ENCODE peak calls at places on chromosomes 2 and 18, in eight cellular contexts. R is K562, M is GM12878, B is Panc1, A is HCT116, N is upper lobe of left lung, E is HepG2, Z is GM23338. G is an unnamed sample.

GRCh38 chr2:133444411-133444934 is 123.8 kb downstream of the NCKAP5 start:
- ATAC-seq in B (no peak), Z (no peak), R (no peak), A (no peak), M (no peak), E (no peak), N (no peak), G (no peak)

GRCh38 chr2:181770145-181770544 is 89.8 kb upstream of the NEUROD1 start:
- ATAC-seq in R (no peak), E (no peak), M (no peak), A (peak; percentile 37), Z (no peak), N (no peak), B (no peak), G (no peak)

GRCh38 chr2:203583696-203584095 is 48.6 kb upstream of the RAPH1 start:
- ATAC-seq in M (peak; percentile 89), Z (no peak), B (no peak), R (no peak), E (peak; percentile 35), A (no peak), N (no peak), G (no peak)

GRCh38 chr2:171482877-171483276 is 39.4 kb upstream of the CYBRD1 start:
- ATAC-seq in B (no peak), N (no peak), Z (peak; percentile 94), E (no peak), R (no peak), M (no peak), A (no peak), G (no peak)

GRCh38 chr2:217523246-217523645 is 479.5 kb downstream of the TNS1 start:
- ATAC-seq in N (peak; percentile 29), B (no peak), A (no peak), M (no peak), E (no peak), Z (no peak), R (no peak), G (no peak)

GRCh38 chr18:26802330-26803200 is 62.9 kb downstream of the AQP4 start:
- ATAC-seq in N (no peak), Z (no peak), M (no peak), R (no peak), A (no peak), B (no peak), E (no peak), G (no peak)

GRCh38 chr18:650428-650858 is 7.0 kb upstream of the TYMS start:
- ATAC-seq in B (no peak), R (peak; percentile 85), Z (no peak), A (no peak), E (no peak), N (no peak), M (peak; percentile 98), G (no peak)

GRCh38 chr2:127670957-127671290 is 4.4 kb downstream of the LIMS2 start:
- ATAC-seq in Z (no peak), B (no peak), N (no peak), R (no peak), A (no peak), M (no peak), E (no peak), G (no peak)

GRCh38 chr2:206083602-206084467 is 2.1 kb downstream of the INO80D start:
- ATAC-seq in N (no peak), R (peak; percentile 14), A (peak; percentile 2), B (no peak), E (no peak), Z (peak; percentile 51), M (peak; percentile 56), G (no peak)

GRCh38 chr18:45562567-45563479 is 52.5 kb upstream of the SLC14A2 start:
- ATAC-seq in M (no peak), Z (no peak), N (no peak), E (peak; percentile 52), R (no peak), A (no peak), B (no peak), G (peak; percentile 45)

GRCh38 chr18:28115149-28115550 is 61.8 kb downstream of the CDH2 start:
- ATAC-seq in R (no peak), Z (no peak), A (no peak), N (no peak), M (no peak), E (peak; percentile 44), B (peak; percentile 63), G (no peak)

GRCh38 chr18:1774261-1774660 is 797.0 kb downstream of the METTL4 start:
- ATAC-seq in Z (no peak), B (no peak), A (no peak), E (peak; percentile 65), R (no peak), N (no peak), M (no peak), G (no peak)

GRCh38 chr2:21972580-21972979 is 848.8 kb downstream of the TDRD15 start:
- ATAC-seq in N (no peak), R (no peak), E (no peak), Z (peak; percentile 62), M (no peak), B (no peak), A (no peak), G (no peak)
- TF ChIP-seq CTCF in N (no peak), R (no peak), E (no peak), Z (peak; percentile 2), M (no peak), B (no peak), A (no peak), G (no peak)

GRCh38 chr2:28594369-28595108 is 98.7 kb downstream of the PLB1 start:
- ATAC-seq in N (peak; percentile 88), E (peak; percentile 83), R (peak; percentile 94), B (peak; percentile 90), Z (peak; percentile 89), M (peak; percentile 94), A (peak; percentile 80), G (peak; percentile 90)
- TF ChIP-seq POLR2AphosphoS5 in N (peak; percentile 77), E (no peak), R (no peak), B (no peak), Z (no peak), M (no peak), A (peak; percentile 60), G (peak; percentile 79)

GRCh38 chr2:59777120-59777519 is 776.3 kb downstream of the BCL11A start:
- ATAC-seq in R (no peak), N (no peak), A (no peak), E (no peak), Z (no peak), M (no peak), B (no peak), G (no peak)

GRCh38 chr2:59776726-59777008 is 776.8 kb downstream of the BCL11A start:
- ATAC-seq in A (no peak), B (no peak), E (no peak), N (no peak), R (no peak), M (no peak), Z (no peak), G (no peak)

GRCh38 chr2:59770651-59771050 is 782.8 kb downstream of the BCL11A start:
- ATAC-seq in A (no peak), R (no peak), Z (no peak), E (no peak), B (no peak), N (no peak), M (no peak), G (no peak)

GRCh38 chr2:59774821-59775463 is 778.5 kb downstream of the BCL11A start:
- ATAC-seq in R (no peak), B (no peak), A (no peak), E (no peak), Z (no peak), M (no peak), N (no peak), G (no peak)
- TF ChIP-seq CTCF in R (no peak), B (no peak), A (no peak), E (no peak), Z (no peak), M (no peak), N (no peak), G (no peak)

DNA sequence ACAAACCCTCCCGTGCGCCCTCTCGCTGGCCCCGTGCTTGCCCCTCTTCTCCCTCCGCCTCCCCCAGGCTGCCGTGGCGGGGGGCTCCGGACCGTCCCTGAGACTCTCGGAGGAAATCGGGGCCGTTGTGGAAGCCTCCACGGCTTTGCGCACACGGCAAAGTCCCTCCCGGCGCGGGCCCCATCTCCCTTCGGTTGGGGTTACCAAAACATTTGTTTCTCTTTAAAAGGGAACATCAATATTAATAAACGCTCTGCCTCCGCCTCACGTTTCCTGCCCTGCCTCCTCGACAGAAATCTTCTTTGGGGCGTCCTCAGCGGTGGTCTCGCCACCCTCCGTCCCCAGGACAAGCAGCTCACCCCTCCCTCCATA is 3.8 kb downstream of the PAX3 start:
- ATAC-seq in B (no peak), R (no peak), E (no peak), Z (no peak), N (no peak), A (no peak), M (no peak), G (no peak)
- TF ChIP-seq POLR2AphosphoS5 in B (no peak), R (no peak), E (no peak), Z (no peak), N (no peak), A (no peak), M (no peak), G (no peak)

DNA sequence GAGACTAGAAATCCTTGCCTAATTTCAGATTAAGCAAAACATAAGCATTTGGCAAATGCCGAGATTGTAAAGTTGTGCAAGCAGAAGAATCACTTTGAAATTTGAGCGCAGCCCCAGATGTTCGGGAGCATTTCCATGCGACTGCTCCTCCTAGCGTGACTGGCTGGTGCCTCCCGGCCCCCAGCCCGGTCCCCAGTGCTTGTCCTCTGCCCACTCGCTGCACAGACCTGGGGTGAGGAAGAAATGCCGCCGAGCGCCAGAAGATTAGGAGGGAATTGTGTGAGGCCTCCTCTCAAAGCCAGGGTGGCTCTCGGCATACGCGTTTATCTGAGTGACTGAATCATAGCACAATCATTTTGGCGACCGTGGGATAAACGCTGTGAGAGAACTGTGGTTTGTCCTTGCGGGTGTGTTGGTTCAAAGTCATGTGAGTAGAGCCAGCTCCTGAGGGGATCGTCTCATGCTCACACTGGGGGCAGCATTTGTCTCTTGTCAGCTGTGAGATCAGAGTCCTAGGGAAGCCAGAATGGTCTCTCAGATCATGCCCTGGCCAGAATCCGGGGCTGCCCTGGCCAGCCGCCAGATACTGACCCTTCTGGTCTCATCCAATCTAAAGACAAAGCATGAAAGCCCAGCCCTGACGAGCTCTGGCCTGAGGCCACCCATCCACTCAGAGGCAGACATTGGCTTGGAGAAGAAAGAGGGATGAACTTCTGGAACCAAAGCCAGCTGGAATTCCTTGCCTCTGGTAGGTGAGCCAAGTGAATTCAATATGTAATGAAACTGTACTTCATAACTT is 189.3 kb downstream of the SH3RF3 start:
- ATAC-seq in E (peak; percentile 89), Z (peak; percentile 69), M (no peak), R (peak; percentile 35), N (peak; percentile 87), B (no peak), A (no peak), G (peak; percentile 77)
- TF ChIP-seq CTCF in E (peak; percentile 41), Z (no peak), M (no peak), R (no peak), N (no peak), B (no peak), A (no peak), G (peak; percentile 4)

DNA sequence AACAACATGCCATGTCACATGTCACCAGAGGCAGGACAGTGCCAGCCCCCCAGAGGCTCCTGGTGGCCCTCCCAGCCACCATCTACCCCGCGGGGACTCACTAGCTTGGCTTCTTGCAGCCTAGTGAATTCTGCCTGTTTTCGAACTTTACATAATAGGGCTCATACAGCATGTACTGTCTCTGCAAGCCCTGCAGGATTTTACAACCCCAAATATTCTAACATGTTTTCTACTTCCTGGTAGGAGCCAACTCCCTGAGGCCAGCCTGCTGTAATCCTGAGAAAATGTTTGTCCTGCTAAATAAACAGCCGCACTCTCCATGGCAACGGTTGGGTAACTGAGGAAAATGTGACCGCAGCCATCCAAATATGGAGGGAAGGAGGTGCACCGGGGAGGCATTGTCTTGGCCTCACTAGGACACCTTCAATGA is 2.7 kb downstream of the PER2 start:
- ATAC-seq in N (peak; percentile 70), Z (no peak), A (no peak), B (no peak), E (peak; percentile 59), R (no peak), M (no peak), G (peak; percentile 55)
- TF ChIP-seq POLR2AphosphoS5 in N (peak; percentile 69), Z (no peak), A (no peak), B (no peak), E (no peak), R (no peak), M (no peak), G (peak; percentile 86)